ENCODE peak calls at places on chromosomes 16 and 17, in seven cellular contexts. One of them, this sample, is unnamed.

GRCh38 chr17:71500761-71501555 is 619.9 kb upstream of the SOX9 start:
- DNase-seq in stomach: no peak
- DNase-seq in HepG2: no peak
- DNase-seq in ovary: no peak
- DNase-seq in A549: no peak
- DNase-seq in SK-N-SH: no peak
- DNase-seq in transverse colon: no peak
- DNase-seq in this sample: no peak

GRCh38 chr16:10003486-10003885 is 178.7 kb downstream of the GRIN2A start:
- DNase-seq in stomach: no peak
- DNase-seq in HepG2: no peak
- DNase-seq in ovary: no peak
- DNase-seq in A549: no peak
- DNase-seq in SK-N-SH: no peak
- DNase-seq in transverse colon: no peak
- DNase-seq in this sample: no peak

GRCh38 chr17:9470171-9470570 is 105.4 kb downstream of the STX8 start:
- DNase-seq in stomach: no peak
- DNase-seq in HepG2: no peak
- DNase-seq in ovary: no peak
- DNase-seq in A549: no peak
- DNase-seq in SK-N-SH: no peak
- DNase-seq in transverse colon: no peak
- DNase-seq in this sample: no peak

GRCh38 chr16:546909-547770 is 13.1 kb upstream of the PRR35 start:
- DNase-seq in stomach: peak; percentile 78
- DNase-seq in HepG2: no peak
- DNase-seq in ovary: peak; percentile 95
- DNase-seq in A549: no peak
- DNase-seq in SK-N-SH: peak; percentile 69
- DNase-seq in transverse colon: peak; percentile 86
- DNase-seq in this sample: peak; percentile 55

GRCh38 chr17:20009302-20010098 is at the start of gene SPECC1:
- DNase-seq in stomach: peak; percentile 89
- DNase-seq in HepG2: peak; percentile 62
- DNase-seq in ovary: peak; percentile 84
- DNase-seq in A549: peak; percentile 48
- DNase-seq in SK-N-SH: peak; percentile 94
- DNase-seq in transverse colon: peak; percentile 86
- DNase-seq in this sample: peak; percentile 82

GRCh38 chr17:75109407-75110236 is at the start of gene ARMC7:
- DNase-seq in stomach: peak; percentile 95
- DNase-seq in HepG2: peak; percentile 77
- DNase-seq in ovary: peak; percentile 89
- DNase-seq in A549: peak; percentile 97
- DNase-seq in SK-N-SH: peak; percentile 100
- DNase-seq in transverse colon: peak; percentile 95
- DNase-seq in this sample: peak; percentile 72

GRCh38 chr17:18960803-18961511 is 9.0 kb downstream of the SLC5A10 start:
- DNase-seq in stomach: peak; percentile 91
- DNase-seq in HepG2: peak; percentile 59
- DNase-seq in ovary: peak; percentile 75
- DNase-seq in A549: peak; percentile 90
- DNase-seq in SK-N-SH: peak; percentile 93
- DNase-seq in transverse colon: peak; percentile 90
- DNase-seq in this sample: peak; percentile 73

GRCh38 chr17:7215136-7215638 is 4.4 kb downstream of the DLG4 start:
- DNase-seq in stomach: peak; percentile 91
- DNase-seq in HepG2: peak; percentile 39
- DNase-seq in ovary: no peak
- DNase-seq in A549: no peak
- DNase-seq in SK-N-SH: no peak
- DNase-seq in transverse colon: no peak
- DNase-seq in this sample: peak; percentile 94

GRCh38 chr17:27633312-27634025 is 2.5 kb downstream of the LGALS9 start:
- DNase-seq in stomach: no peak
- DNase-seq in HepG2: peak; percentile 12
- DNase-seq in ovary: peak; percentile 43
- DNase-seq in A549: no peak
- DNase-seq in SK-N-SH: no peak
- DNase-seq in transverse colon: peak; percentile 41
- DNase-seq in this sample: no peak

GRCh38 chr17:75587718-75588545 is at the start of gene MYO15B:
- DNase-seq in stomach: peak; percentile 60
- DNase-seq in HepG2: no peak
- DNase-seq in ovary: peak; percentile 74
- DNase-seq in A549: no peak
- DNase-seq in SK-N-SH: no peak
- DNase-seq in transverse colon: peak; percentile 71
- DNase-seq in this sample: peak; percentile 25

GRCh38 chr17:18141210-18141803 is 32.8 kb downstream of the MYO15A start:
- DNase-seq in stomach: no peak
- DNase-seq in HepG2: peak; percentile 30
- DNase-seq in ovary: no peak
- DNase-seq in A549: peak; percentile 65
- DNase-seq in SK-N-SH: peak; percentile 72
- DNase-seq in transverse colon: no peak
- DNase-seq in this sample: peak; percentile 84

DNA sequence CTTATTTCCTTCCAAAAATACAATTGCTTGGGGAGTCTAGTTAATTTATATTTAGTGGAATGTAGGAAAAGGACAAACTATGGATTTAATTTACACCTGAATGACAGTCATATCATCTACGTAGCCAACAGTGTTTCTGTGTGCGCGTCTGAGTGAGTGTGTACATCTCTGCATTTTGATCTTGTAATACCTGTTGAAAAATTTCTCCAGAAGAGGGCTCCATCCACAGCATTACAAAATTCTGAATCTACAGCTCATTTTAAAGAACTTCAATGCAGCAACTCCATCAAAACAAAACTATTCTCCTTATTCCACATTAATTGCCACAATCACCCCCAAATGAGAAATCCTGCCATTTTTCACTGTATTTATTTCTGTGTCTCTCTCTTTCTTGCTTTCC is 3.9 kb downstream of the CDH13 start:
- DNase-seq in stomach: no peak
- DNase-seq in HepG2: no peak
- DNase-seq in ovary: no peak
- DNase-seq in A549: no peak
- DNase-seq in SK-N-SH: no peak
- DNase-seq in transverse colon: no peak
- DNase-seq in this sample: no peak
- TF ChIP-seq CTCF in stomach: no peak
- TF ChIP-seq CTCF in HepG2: no peak
- TF ChIP-seq CTCF in ovary: no peak
- TF ChIP-seq CTCF in A549: peak; percentile 26
- TF ChIP-seq CTCF in SK-N-SH: peak; percentile 65
- TF ChIP-seq CTCF in transverse colon: peak; percentile 36
- TF ChIP-seq CTCF in this sample: no peak

DNA sequence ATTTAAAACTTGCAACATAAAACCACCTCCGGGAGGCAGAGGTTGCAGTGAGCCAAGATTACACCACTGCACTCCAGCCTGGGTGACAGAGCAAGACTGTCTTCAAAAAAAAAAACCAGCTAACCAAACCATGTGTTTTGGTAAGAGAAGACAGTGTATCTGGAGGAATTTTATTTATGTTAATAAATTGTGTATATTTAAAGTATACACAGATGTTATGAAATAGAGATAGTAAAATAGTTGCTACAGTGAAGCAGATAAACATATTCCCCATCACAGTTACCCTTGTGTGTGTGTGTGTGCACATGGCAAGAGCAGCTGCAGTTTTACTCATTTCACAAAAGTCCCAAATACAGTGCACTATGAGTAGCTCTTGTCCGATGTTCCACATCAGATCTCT is 54.8 kb upstream of the CRISPLD2 start:
- DNase-seq in stomach: no peak
- DNase-seq in HepG2: no peak
- DNase-seq in ovary: no peak
- DNase-seq in A549: no peak
- DNase-seq in SK-N-SH: no peak
- DNase-seq in transverse colon: no peak
- DNase-seq in this sample: no peak
- H3K4me1 ChIP-seq in stomach: no peaks in the 10 kb centered on the region
- H3K4me1 ChIP-seq in HepG2: peaks cover 12% of the 10 kb centered on the region
- H3K4me1 ChIP-seq in ovary: peaks cover 7% of the 10 kb centered on the region
- H3K4me1 ChIP-seq in A549: no peaks in the 10 kb centered on the region
- H3K4me1 ChIP-seq in SK-N-SH: peaks cover 13% of the 10 kb centered on the region
- H3K4me1 ChIP-seq in transverse colon: no peaks in the 10 kb centered on the region
- H3K4me1 ChIP-seq in this sample: no peaks in the 10 kb centered on the region

GRCh38 chr16:30075503-30076275 is at the start of gene PPP4C:
- DNase-seq in stomach: peak; percentile 95
- DNase-seq in HepG2: peak; percentile 88
- DNase-seq in ovary: peak; percentile 87
- DNase-seq in A549: peak; percentile 98
- DNase-seq in SK-N-SH: peak; percentile 97
- DNase-seq in transverse colon: peak; percentile 95
- DNase-seq in this sample: peak; percentile 81
- TF ChIP-seq EP300 in stomach: no peak
- TF ChIP-seq EP300 in HepG2: peak; percentile 9
- TF ChIP-seq EP300 in ovary: no peak
- TF ChIP-seq EP300 in A549: no peak
- TF ChIP-seq EP300 in SK-N-SH: peak; percentile 53
- TF ChIP-seq EP300 in transverse colon: no peak
- TF ChIP-seq EP300 in this sample: peak; percentile 71

DNA sequence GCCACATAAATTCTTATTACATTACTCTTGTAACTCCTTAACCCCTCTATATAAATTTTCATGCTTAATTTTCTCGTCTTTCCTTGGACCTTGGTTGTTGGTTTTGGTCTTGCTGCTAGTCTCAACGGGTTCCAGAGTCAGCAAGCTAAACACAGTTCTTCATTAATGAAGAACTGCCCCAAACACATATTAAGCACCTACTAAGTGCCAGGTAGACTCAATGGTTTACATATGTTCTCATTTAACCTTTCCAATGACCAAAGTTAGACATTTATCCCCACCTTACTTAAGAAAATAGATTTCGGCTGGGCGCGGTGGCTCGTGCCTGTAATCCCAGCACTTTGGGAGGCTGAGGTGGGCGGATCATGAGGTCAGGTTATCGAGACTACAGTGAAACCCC is 15.0 kb downstream of the SIAH1 start:
- DNase-seq in stomach: no peak
- DNase-seq in HepG2: no peak
- DNase-seq in ovary: no peak
- DNase-seq in A549: no peak
- DNase-seq in SK-N-SH: no peak
- DNase-seq in transverse colon: no peak
- DNase-seq in this sample: no peak
- TF ChIP-seq CTCF in stomach: no peak
- TF ChIP-seq CTCF in HepG2: no peak
- TF ChIP-seq CTCF in ovary: no peak
- TF ChIP-seq CTCF in A549: no peak
- TF ChIP-seq CTCF in SK-N-SH: no peak
- TF ChIP-seq CTCF in transverse colon: no peak
- TF ChIP-seq CTCF in this sample: no peak

GRCh38 chr16:80113876-80114574 is 426.8 kb upstream of the DYNLRB2 start:
- DNase-seq in stomach: no peak
- DNase-seq in HepG2: no peak
- DNase-seq in ovary: no peak
- DNase-seq in A549: no peak
- DNase-seq in SK-N-SH: no peak
- DNase-seq in transverse colon: no peak
- DNase-seq in this sample: no peak

GRCh38 chr16:80120899-80121521 is 419.8 kb upstream of the DYNLRB2 start:
- DNase-seq in stomach: peak; percentile 33
- DNase-seq in HepG2: no peak
- DNase-seq in ovary: no peak
- DNase-seq in A549: no peak
- DNase-seq in SK-N-SH: peak; percentile 24
- DNase-seq in transverse colon: no peak
- DNase-seq in this sample: no peak

GRCh38 chr16:80116711-80117110 is 424.1 kb upstream of the DYNLRB2 start:
- DNase-seq in stomach: no peak
- DNase-seq in HepG2: no peak
- DNase-seq in ovary: no peak
- DNase-seq in A549: no peak
- DNase-seq in SK-N-SH: no peak
- DNase-seq in transverse colon: no peak
- DNase-seq in this sample: no peak

GRCh38 chr16:80114699-80115098 is 426.1 kb upstream of the DYNLRB2 start:
- DNase-seq in stomach: no peak
- DNase-seq in HepG2: no peak
- DNase-seq in ovary: no peak
- DNase-seq in A549: no peak
- DNase-seq in SK-N-SH: no peak
- DNase-seq in transverse colon: no peak
- DNase-seq in this sample: no peak

GRCh38 chr16:80117731-80118130 is 423.1 kb upstream of the DYNLRB2 start:
- DNase-seq in stomach: no peak
- DNase-seq in HepG2: no peak
- DNase-seq in ovary: no peak
- DNase-seq in A549: no peak
- DNase-seq in SK-N-SH: no peak
- DNase-seq in transverse colon: no peak
- DNase-seq in this sample: no peak
- H3K4me1 ChIP-seq in stomach: no peaks in the 10 kb centered on the region
- H3K4me1 ChIP-seq in HepG2: no peaks in the 10 kb centered on the region
- H3K4me1 ChIP-seq in ovary: peaks cover 9% of the 10 kb centered on the region
- H3K4me1 ChIP-seq in A549: no peaks in the 10 kb centered on the region
- H3K4me1 ChIP-seq in SK-N-SH: peaks cover 17% of the 10 kb centered on the region
- H3K4me1 ChIP-seq in transverse colon: no peaks in the 10 kb centered on the region
- H3K4me1 ChIP-seq in this sample: peaks cover 9% of the 10 kb centered on the region

This sample was measured in tibial nerve.